ENCODE peak calls at places on chromosomes 13 and 19, in five cellular contexts. B, L, S, T and V are unnamed samples.

GRCh38 chr13:57996717-57997116 is 365.2 kb downstream of the PCDH17 start:
- DNase-seq in B (no peak), L (no peak), S (no peak), T (no peak), V (peak)

GRCh38 chr19:19578241-19578640 is 40.2 kb downstream of the CILP2 start:
- DNase-seq in B (no peak), L (no peak), S (no peak), T (no peak), V (no peak)

GRCh38 chr19:18846862-18847515 is 15.2 kb downstream of the UPF1 start:
- DNase-seq in B (peak), L (no peak), S (peak), T (peak), V (no peak)

GRCh38 chr13:50531917-50532899 is 311.3 kb downstream of the DLEU7 start:
- DNase-seq in B (no peak), L (no peak), S (no peak), T (no peak), V (no peak)

GRCh38 chr19:30226464-30227070 is 145.6 kb upstream of the ZNF536 start:
- DNase-seq in B (no peak), L (no peak), S (peak), T (no peak), V (no peak)

GRCh38 chr19:5694952-5695648 is 5.0 kb downstream of the RPL36 start:
- DNase-seq in B (peak), L (no peak), S (peak), T (no peak), V (no peak)

GRCh38 chr19:18660051-18660910 is 23.2 kb upstream of the CRTC1 start:
- DNase-seq in B (peak), L (no peak), S (no peak), T (no peak), V (no peak)

GRCh38 chr13:102817907-102818306 is 19.0 kb downstream of the BIVM start:
- DNase-seq in B (no peak), L (no peak), S (no peak), T (no peak), V (no peak)

GRCh38 chr19:31783592-31783991 is 434.4 kb upstream of the TSHZ3 start:
- DNase-seq in B (no peak), L (no peak), S (no peak), T (no peak), V (no peak)

GRCh38 chr19:12841094-12841493 is 2.8 kb downstream of the MAST1 start:
- DNase-seq in B (no peak), L (no peak), S (peak), T (no peak), V (no peak)

GRCh38 chr13:42807866-42808265 is 26.5 kb downstream of the FAM216B start:
- DNase-seq in B (no peak), L (no peak), S (no peak), T (no peak), V (no peak)

GRCh38 chr13:36157475-36157874 is 26.3 kb upstream of the DCLK1 start:
- DNase-seq in B (no peak), L (no peak), S (no peak), T (no peak), V (peak)

GRCh38 chr13:102402292-102402691 is 444 bp upstream of the FGF14 start:
- DNase-seq in B (peak), L (no peak), S (peak), T (no peak), V (no peak)

GRCh38 chr19:42199440-42200115 is 17.9 kb downstream of the DEDD2 start:
- DNase-seq in B (peak), L (no peak), S (peak), T (peak), V (no peak)

GRCh38 chr13:103203750-103204330 is 137.6 kb upstream of the SLC10A2 start:
- DNase-seq in B (no peak), L (no peak), S (no peak), T (no peak), V (no peak)

GRCh38 chr13:46983881-46984280 is 87.0 kb upstream of the HTR2A start:
- DNase-seq in B (no peak), L (no peak), S (no peak), T (no peak), V (no peak)

GRCh38 chr13:70203661-70204229 is 95.5 kb upstream of the KLHL1 start:
- DNase-seq in B (no peak), L (no peak), S (peak), T (no peak), V (no peak)

GRCh38 chr19:343941-344624 is 513 bp downstream of the MIER2 start:
- DNase-seq in B (peak), L (no peak), S (peak), T (no peak), V (no peak)

GRCh38 chr19:10764340-10764894 is 46.5 kb downstream of the DNM2 start:
- DNase-seq in B (no peak), L (no peak), S (no peak), T (peak), V (no peak)

GRCh38 chr13:63381078-63381859 is 1965.6 kb upstream of the PCDH20 start:
- DNase-seq in B (no peak), L (no peak), S (no peak), T (no peak), V (no peak)

GRCh38 chr19:18710986-18711751 is 27.7 kb downstream of the CRTC1 start:
- DNase-seq in B (peak), L (no peak), S (peak), T (no peak), V (no peak)

GRCh38 chr19:45878043-45878794 is 7.7 kb downstream of the IRF2BP1 start:
- DNase-seq in B (no peak), L (no peak), S (no peak), T (peak), V (no peak)

GRCh38 chr19:20103091-20103501 is 25.3 kb downstream of the ZNF90 start:
- DNase-seq in B (no peak), L (no peak), S (peak), T (no peak), V (no peak)

GRCh38 chr13:77180011-77180410 is 146.9 kb downstream of the MYCBP2 start:
- DNase-seq in B (no peak), L (no peak), S (no peak), T (no peak), V (no peak)

GRCh38 chr19:7738023-7738422 is 6.1 kb upstream of the CLEC4G start:
- DNase-seq in B (no peak), L (no peak), S (no peak), T (no peak), V (no peak)

GRCh38 chr13:49098198-49098597 is 121.9 kb upstream of the MLNR start:
- DNase-seq in B (no peak), L (no peak), S (no peak), T (no peak), V (no peak)

GRCh38 chr19:51366999-51367564 is 894 bp upstream of the ETFB start:
- DNase-seq in B (no peak), L (no peak), S (no peak), T (peak), V (no peak)

GRCh38 chr19:18456974-18457373 is 19.0 kb upstream of the ISYNA1 start:
- DNase-seq in B (peak), L (no peak), S (no peak), T (no peak), V (no peak)

GRCh38 chr19:17049711-17050280 is 23.2 kb upstream of the CPAMD8 start:
- DNase-seq in B (no peak), L (no peak), S (no peak), T (no peak), V (no peak)

GRCh38 chr13:44068737-44069136 is 189.0 kb downstream of the LACC1 start:
- DNase-seq in B (no peak), L (no peak), S (peak), T (no peak), V (no peak)

GRCh38 chr13:112708560-112709240 is 18.9 kb downstream of the ATP11A start:
- DNase-seq in B (peak), L (no peak), S (no peak), T (no peak), V (no peak)

GRCh38 chr13:112712451-112712881 is 22.6 kb downstream of the ATP11A start:
- DNase-seq in B (peak), L (no peak), S (no peak), T (no peak), V (no peak)

GRCh38 chr13:112710855-112711527 is 21.2 kb downstream of the ATP11A start:
- DNase-seq in B (peak), L (no peak), S (no peak), T (no peak), V (no peak)

GRCh38 chr13:112711528-112712265 is 21.9 kb downstream of the ATP11A start:
- DNase-seq in B (peak), L (no peak), S (peak), T (peak), V (peak)

GRCh38 chr13:112709825-112710783 is 20.3 kb downstream of the ATP11A start:
- DNase-seq in B (peak), L (no peak), S (no peak), T (peak), V (no peak)
- H3K27ac ChIP-seq in B (peak), L (peak), S (peak), T (peak), V (no peak)

GRCh38 chr19:1672038-1672768 is 19.8 kb upstream of the TCF3 start:
- DNase-seq in B (no peak), L (no peak), S (peak), T (no peak), V (no peak)
- H3K4me3 ChIP-seq in B (no peak), L (peak), S (peak), T (peak), V (peak)

GRCh38 chr19:40920300-40921004 is 38.4 kb upstream of the CYP2A7 start:
- DNase-seq in B (no peak), L (no peak), S (no peak), T (no peak), V (no peak)

GRCh38 chr19:40923934-40924391 is 41.9 kb upstream of the CYP2A7 start:
- DNase-seq in B (no peak), L (no peak), S (no peak), T (peak), V (no peak)

GRCh38 chr19:40921005-40921897 is 39.2 kb upstream of the CYP2A7 start:
- DNase-seq in B (no peak), L (peak), S (no peak), T (peak), V (no peak)
- TF ChIP-seq POLR2AphosphoS5 in B (no peak), L (peak), S (no peak), T (peak), V (no peak)

GRCh38 chr13:39779337-39780270 is 124.1 kb downstream of the COG6 start:
- DNase-seq in B (no peak), L (no peak), S (no peak), T (no peak), V (no peak)

GRCh38 chr13:39776439-39776838 is 121.0 kb downstream of the COG6 start:
- DNase-seq in B (no peak), L (no peak), S (no peak), T (no peak), V (no peak)

GRCh38 chr13:39777021-39777420 is 121.6 kb downstream of the COG6 start:
- DNase-seq in B (no peak), L (no peak), S (no peak), T (no peak), V (no peak)

GRCh38 chr13:39773833-39774232 is 118.4 kb downstream of the COG6 start:
- DNase-seq in B (no peak), L (no peak), S (no peak), T (no peak), V (no peak)

DNA sequence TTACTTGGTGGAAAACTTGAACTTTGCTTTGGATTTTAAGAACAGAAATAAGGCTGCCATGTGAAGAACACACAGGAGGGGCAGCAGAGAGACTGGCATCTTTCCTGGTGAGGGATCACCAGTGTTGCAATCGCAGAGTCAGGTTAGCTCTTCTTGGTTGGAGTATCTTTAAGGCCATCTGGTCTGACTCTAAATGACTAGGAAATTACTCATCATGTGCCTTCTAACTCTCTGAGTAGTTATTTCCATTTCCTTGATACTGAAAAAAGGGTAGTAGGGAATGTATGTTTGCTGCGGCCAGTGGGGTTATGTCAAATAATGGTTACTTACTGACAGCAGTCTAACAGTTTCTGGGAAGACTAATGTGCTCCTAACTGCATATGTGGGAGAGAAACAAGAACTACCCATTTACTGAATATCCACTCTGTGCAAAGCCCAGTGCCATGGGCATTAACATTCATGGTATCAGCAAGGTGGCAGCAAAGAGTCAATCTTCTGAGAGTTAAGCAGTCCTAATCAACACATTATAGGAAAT is 122.1 kb downstream of the COG6 start:
- DNase-seq in B (no peak), L (no peak), S (peak), T (no peak), V (no peak)
- H3K27ac ChIP-seq in B (peak), L (no peak), S (no peak), T (no peak), V (no peak)

GRCh38 chr19:35458821-35459391 is 10.8 kb downstream of the FFAR2 start:
- DNase-seq in B (no peak), L (no peak), S (no peak), T (peak), V (no peak)
- H3K4me3 ChIP-seq in B (no peak), L (no peak), S (no peak), T (no peak), V (no peak)

GRCh38 chr19:48487944-48488343 is 18.8 kb downstream of the CYTH2 start:
- DNase-seq in B (no peak), L (peak), S (no peak), T (peak), V (no peak)
- TF ChIP-seq POLR2AphosphoS5 in B (no peak), L (peak), S (no peak), T (peak), V (no peak)

DNA sequence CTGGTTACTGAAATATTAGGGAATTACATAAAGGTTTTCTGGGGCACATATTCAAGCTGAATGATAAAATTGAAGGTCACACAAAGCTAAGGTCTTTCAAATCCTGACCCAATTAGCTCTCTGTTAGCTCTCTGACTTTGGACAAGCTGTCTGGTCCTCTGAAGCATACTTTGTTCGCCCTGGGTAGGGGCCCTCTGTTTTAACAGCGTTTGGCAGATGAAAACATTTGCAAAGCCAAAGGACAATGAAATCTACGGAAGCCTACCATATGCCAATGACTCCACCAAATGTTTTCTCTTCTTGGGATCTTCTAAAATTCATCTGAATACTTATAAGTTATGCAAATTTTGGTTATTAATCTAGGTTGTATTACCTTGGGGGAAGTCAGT is 14.5 kb upstream of the GJA3 start:
- DNase-seq in B (no peak), L (no peak), S (no peak), T (no peak), V (no peak)
- H3K27ac ChIP-seq in B (no peak), L (no peak), S (no peak), T (peak), V (no peak)

GRCh38 chr19:6718741-6719539 is 1.5 kb downstream of the C3 start:
- DNase-seq in B (peak), L (no peak), S (peak), T (no peak), V (no peak)
- H3K4me3 ChIP-seq in B (no peak), L (no peak), S (no peak), T (peak), V (no peak)

GRCh38 chr19:58346961-58347929 is 6.0 kb downstream of the A1BG start:
- DNase-seq in B (peak), L (no peak), S (peak), T (peak), V (no peak)
- TF ChIP-seq POLR2AphosphoS5 in B (peak), L (no peak), S (peak), T (peak), V (peak)